ENCODE peak calls at places on chromosome 16, in eight cellular contexts. P is transverse colon; U is CD8-positive, alpha-beta T cell; V is lung; O is adrenal gland; Q is upper lobe of right lung; G is breast epithelium; F is H1. T is an unnamed sample. For H3K27me3, the result is how much of the 10 kb centered on the place peaks cover.

GRCh38 chr16:66263168-66263972 is 103.1 kb upstream of the CDH5 start:
- DNase-seq in V (no peak), F (no peak), U (no peak), O (no peak), Q (no peak), P (no peak), G (no peak), T (no peak)

GRCh38 chr16:14284930-14285541 is 213.9 kb downstream of the MRTFB start:
- DNase-seq in G (no peak), F (no peak), O (peak), V (no peak), Q (peak), P (peak), U (no peak), T (no peak)

GRCh38 chr16:84319146-84319760 is 24.6 kb downstream of the WFDC1 start:
- DNase-seq in O (no peak), Q (peak), F (no peak), P (no peak), G (no peak), V (no peak), U (no peak), T (no peak)

GRCh38 chr16:80804451-80805383 is at the start of gene CDYL2:
- DNase-seq in Q (peak), F (no peak), U (peak), P (peak), O (no peak), V (peak), G (no peak), T (no peak)

GRCh38 chr16:77304134-77304533 is 104.9 kb downstream of the SYCE1L start:
- DNase-seq in V (no peak), U (no peak), Q (no peak), G (no peak), P (no peak), O (no peak), F (no peak), T (no peak)

GRCh38 chr16:4373356-4373908 is 1.8 kb downstream of the VASN start:
- DNase-seq in O (no peak), P (no peak), F (no peak), G (no peak), Q (no peak), U (no peak), V (no peak), T (peak)

GRCh38 chr16:47574091-47575054 is 113.2 kb downstream of the PHKB start:
- DNase-seq in V (no peak), O (no peak), G (no peak), U (no peak), P (no peak), Q (no peak), F (no peak), T (no peak)

GRCh38 chr16:71311553-71312158 is 22.5 kb upstream of the CMTR2 start:
- DNase-seq in O (no peak), G (no peak), U (peak), V (no peak), P (no peak), F (peak), Q (no peak), T (no peak)

DNA sequence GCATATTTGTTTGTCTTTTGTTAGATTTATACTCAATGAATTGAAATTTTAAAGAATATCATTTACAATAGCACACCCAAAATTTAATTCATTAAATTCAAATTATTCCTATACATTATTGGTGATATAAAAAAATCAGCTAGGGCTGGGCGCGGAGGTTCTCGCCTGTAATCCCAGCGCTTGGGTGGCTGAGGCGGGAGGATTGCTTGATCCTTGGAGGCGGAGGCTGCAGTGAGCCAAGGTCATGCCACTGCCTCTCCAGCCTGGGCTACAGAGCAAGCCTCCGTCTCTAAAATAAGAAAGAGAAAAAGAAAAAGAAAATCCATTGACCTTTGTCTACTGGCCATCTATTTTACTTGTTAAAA is 4.5 kb upstream of the PRDM7 start:
- DNase-seq in U (no peak), Q (no peak), V (no peak), F (no peak), G (no peak), P (no peak), O (no peak), T (no peak)
- H3K27me3 ChIP-seq in U (under half), Q (under half), V (under half), F (under half), G (under half), P (under half), O (under half), T (under half)

GRCh38 chr16:73066321-73066926 is 18.5 kb upstream of the ZFHX3 start:
- DNase-seq in V (no peak), O (no peak), Q (no peak), F (no peak), U (no peak), G (no peak), P (no peak), T (peak)

GRCh38 chr16:73063854-73064226 is 15.9 kb upstream of the ZFHX3 start:
- DNase-seq in V (no peak), G (no peak), F (no peak), O (no peak), P (no peak), U (no peak), Q (no peak), T (no peak)

GRCh38 chr16:73064227-73064995 is 16.5 kb upstream of the ZFHX3 start:
- DNase-seq in U (no peak), P (no peak), F (no peak), O (peak), V (no peak), G (no peak), Q (no peak), T (no peak)

GRCh38 chr16:73065617-73066313 is 17.8 kb upstream of the ZFHX3 start:
- DNase-seq in V (no peak), O (no peak), G (no peak), Q (peak), U (no peak), F (no peak), P (peak), T (peak)

DNA sequence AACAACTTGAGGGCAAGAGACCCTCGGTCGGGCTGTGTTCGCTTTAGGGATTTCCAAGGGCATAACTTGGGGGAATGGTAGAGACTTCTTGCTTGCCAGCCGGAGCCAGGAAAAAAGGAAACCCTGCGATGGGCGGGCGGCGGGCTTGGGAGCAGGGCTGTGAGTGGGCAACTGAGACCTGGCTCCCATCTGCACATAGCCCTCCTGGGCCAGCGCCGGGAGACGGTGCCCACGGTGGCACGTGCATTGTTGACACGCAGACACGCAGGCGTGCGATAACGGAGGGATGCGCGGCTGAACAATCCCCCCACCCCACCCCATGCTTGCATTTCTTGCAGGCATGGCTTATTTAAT is 17.0 kb upstream of the ZFHX3 start:
- DNase-seq in Q (no peak), G (no peak), V (no peak), O (no peak), U (no peak), F (no peak), P (no peak), T (no peak)
- H3K27ac ChIP-seq in Q (peak), G (no peak), V (peak), O (peak), U (no peak), F (no peak), P (no peak), T (peak)

GRCh38 chr16:2966803-2967184 is 2.4 kb upstream of the PAQR4 start:
- DNase-seq in Q (peak), F (no peak), P (peak), U (no peak), G (no peak), V (no peak), O (no peak), T (no peak)
- H3K27me3 ChIP-seq in Q (half or more), F (under half), P (half or more), U (under half), G (under half), V (under half), O (half or more), T (half or more)

GRCh38 chr16:29901607-29901945 is 1.3 kb downstream of the ASPHD1 start:
- DNase-seq in U (no peak), O (no peak), G (no peak), P (no peak), V (no peak), Q (no peak), F (no peak), T (no peak)
- H3K27ac ChIP-seq in U (no peak), O (no peak), G (no peak), P (no peak), V (no peak), Q (no peak), F (no peak), T (no peak)

GRCh38 chr16:2146739-2147138 is 1.7 kb upstream of the RAB26 start:
- DNase-seq in P (no peak), G (no peak), V (no peak), O (no peak), Q (peak), U (no peak), F (no peak), T (no peak)
- H3K27me3 ChIP-seq in P (under half), G (under half), V (under half), O (under half), Q (under half), U (under half), F (under half), T (under half)